ENCODE peak calls at places on chromosomes 7 and 10, in four cellular contexts. G is ACHN, Q is A549, F is NCI-H1092 treated with DMSO at 0.1 percent for 48 hours. S is an unnamed sample.

GRCh38 chr10:29443745-29444523 is 155.1 kb downstream of the LYZL1 start:
- DNase-seq in G (no peak), Q (peak; percentile 18), F (no peak), S (no peak)

GRCh38 chr10:124587811-124588211 is 126.2 kb downstream of the LHPP start:
- DNase-seq in F (no peak), Q (no peak), G (no peak), S (no peak)

GRCh38 chr7:18421297-18422004 is 74.1 kb upstream of the HDAC9 start:
- DNase-seq in F (no peak), G (peak; percentile 21), Q (no peak), S (no peak)

GRCh38 chr7:95205821-95206220 is 118.5 kb downstream of the PON1 start:
- DNase-seq in G (peak; percentile 87), F (no peak), Q (peak; percentile 9), S (no peak)

GRCh38 chr7:30986738-30987137 is 23.0 kb downstream of the GHRHR start:
- DNase-seq in Q (no peak), F (no peak), G (no peak), S (no peak)

GRCh38 chr7:98719396-98719795 is 102.3 kb downstream of the NPTX2 start:
- DNase-seq in Q (no peak), F (no peak), G (no peak), S (no peak)

GRCh38 chr10:58956926-58957325 is 219.5 kb upstream of the PHYHIPL start:
- DNase-seq in Q (no peak), F (no peak), G (no peak), S (no peak)

GRCh38 chr10:71260622-71261325 is 48.4 kb downstream of the UNC5B start:
- DNase-seq in F (peak; percentile 11), Q (no peak), G (no peak), S (no peak)

GRCh38 chr7:143245123-143245522 is 18.1 kb upstream of the GSTK1 start:
- DNase-seq in F (no peak), G (no peak), Q (peak; percentile 17), S (no peak)

GRCh38 chr7:17339139-17339538 is 40.7 kb downstream of the AHR start:
- DNase-seq in G (no peak), Q (no peak), F (no peak), S (no peak)

GRCh38 chr10:60394444-60394843 is 4.8 kb upstream of the ANK3 start:
- DNase-seq in G (no peak), F (no peak), Q (no peak), S (no peak)

GRCh38 chr7:41103331-41103730 is 599.6 kb downstream of the INHBA start:
- DNase-seq in F (no peak), Q (no peak), G (no peak), S (no peak)

S was measured in 8988T.